ENCODE peak calls at places on chromosomes 3 and 15, in seven cellular contexts. L is stimulated activated CD4-positive, alpha-beta T cell treated with anti-CD3 and anti-CD28 coated beads, Interleukin-12 subunit alpha, Interleukin-12 subunit beta, amount 100 ng/mL, for 4 hours; Y is T-helper 22 cell; Z is cardiac fibroblast; B is stimulated activated CD8-positive, alpha-beta memory T cell treated with anti-CD3 and anti-CD28 coated beads, Interleukin-2, amount 100 ng/mL, for 48 hours; J is dermis microvascular lymphatic vessel endothelial cell; T is aorta. Q is an unnamed sample.

GRCh38 chr3:190303887-190304286 is 18.4 kb downstream of the CLDN1 start:
- DNase-seq in L (no peak), Y (no peak), Z (no peak), B (no peak), J (no peak), T (no peak), Q (no peak)

GRCh38 chr15:62874933-62875625 is 167.5 kb upstream of the TPM1 start:
- DNase-seq in L (no peak), Y (no peak), Z (no peak), B (no peak), J (no peak), T (no peak), Q (no peak)

GRCh38 chr15:45129651-45130129 is at the start of the genes DUOX1 and DUOXA1:
- DNase-seq in L (peak), Y (no peak), Z (no peak), B (no peak), J (no peak), T (peak), Q (no peak)

GRCh38 chr3:173894-174293 is 22.7 kb upstream of the CHL1 start:
- DNase-seq in L (no peak), Y (no peak), Z (no peak), B (no peak), J (no peak), T (no peak), Q (no peak)

GRCh38 chr15:39124155-39124924 is 456.5 kb upstream of the THBS1 start:
- DNase-seq in L (no peak), Y (no peak), Z (peak), B (no peak), J (peak), T (no peak), Q (no peak)

GRCh38 chr15:74364936-74365618 is 2.4 kb downstream of the CYP11A1 start:
- DNase-seq in L (no peak), Y (no peak), Z (no peak), B (no peak), J (no peak), T (no peak), Q (no peak)

GRCh38 chr3:189368384-189368783 is 196.6 kb downstream of the TPRG1 start:
- DNase-seq in L (no peak), Y (no peak), Z (no peak), B (no peak), J (no peak), T (no peak), Q (no peak)

GRCh38 chr3:18376682-18377081 is 48.5 kb downstream of the SATB1 start:
- DNase-seq in L (no peak), Y (no peak), Z (no peak), B (no peak), J (no peak), T (no peak), Q (no peak)

GRCh38 chr15:100167884-100168375 is 173.8 kb downstream of the ADAMTS17 start:
- DNase-seq in L (no peak), Y (no peak), Z (no peak), B (no peak), J (no peak), T (no peak), Q (no peak)

GRCh38 chr3:136055491-136055890 is 90.0 kb downstream of the PPP2R3A start:
- DNase-seq in L (no peak), Y (no peak), Z (no peak), B (no peak), J (no peak), T (no peak), Q (no peak)

GRCh38 chr3:129317876-129318275 is 39.2 kb downstream of the HMCES start:
- DNase-seq in L (no peak), Y (no peak), Z (no peak), B (no peak), J (no peak), T (no peak), Q (no peak)

GRCh38 chr15:90839187-90840071 is 29.0 kb upstream of the FURIN start:
- DNase-seq in L (no peak), Y (no peak), Z (no peak), B (no peak), J (no peak), T (no peak), Q (no peak)

GRCh38 chr3:191624299-191624698 is 163.3 kb downstream of the PYDC2 start:
- DNase-seq in L (no peak), Y (no peak), Z (no peak), B (no peak), J (no peak), T (no peak), Q (no peak)

GRCh38 chr15:75151214-75152128 is 50.2 kb upstream of the C15orf39 start:
- DNase-seq in L (no peak), Y (no peak), Z (no peak), B (no peak), J (no peak), T (no peak), Q (no peak)

GRCh38 chr3:26437678-26438077 is 184.9 kb upstream of the LRRC3B start:
- DNase-seq in L (no peak), Y (no peak), Z (peak), B (no peak), J (no peak), T (no peak), Q (no peak)

GRCh38 chr15:66256692-66257091 is 3.1 kb upstream of the MEGF11 start:
- DNase-seq in L (no peak), Y (no peak), Z (no peak), B (no peak), J (no peak), T (no peak), Q (no peak)

GRCh38 chr15:77107531-77108355 is 36.8 kb upstream of the TSPAN3 start:
- DNase-seq in L (peak), Y (no peak), Z (peak), B (peak), J (peak), T (no peak), Q (no peak)

GRCh38 chr3:61381745-61382392 is 130.6 kb upstream of the FHIT start:
- DNase-seq in L (no peak), Y (no peak), Z (peak), B (no peak), J (peak), T (no peak), Q (no peak)

GRCh38 chr3:63878394-63879089 is 14.9 kb downstream of the ATXN7 start:
- DNase-seq in L (no peak), Y (no peak), Z (no peak), B (no peak), J (no peak), T (no peak), Q (no peak)

GRCh38 chr3:26004205-26004604 is 214.3 kb downstream of the OXSM start:
- DNase-seq in L (no peak), Y (no peak), Z (no peak), B (no peak), J (no peak), T (no peak), Q (no peak)

GRCh38 chr3:111594205-111594604 is 941 bp downstream of the ZBED2 start:
- DNase-seq in L (no peak), Y (no peak), Z (peak), B (no peak), J (no peak), T (no peak), Q (no peak)

GRCh38 chr3:32502089-32502943 is at the start of gene CMTM6:
- DNase-seq in L (peak), Y (peak), Z (peak), B (peak), J (peak), T (peak), Q (peak)

GRCh38 chr3:177810162-177810623 is 612.9 kb upstream of the TBL1XR1 start:
- DNase-seq in L (no peak), Y (no peak), Z (peak), B (no peak), J (peak), T (no peak), Q (no peak)

GRCh38 chr15:80977627-80978036 is 12.0 kb downstream of the MESD start:
- DNase-seq in L (peak), Y (no peak), Z (peak), B (no peak), J (peak), T (peak), Q (no peak)

GRCh38 chr15:41104234-41104633 is 11.8 kb downstream of the INO80 start:
- DNase-seq in L (no peak), Y (no peak), Z (peak), B (no peak), J (peak), T (no peak), Q (no peak)

GRCh38 chr15:47862402-47862801 is 145.1 kb downstream of the SEMA6D start:
- DNase-seq in L (no peak), Y (no peak), Z (no peak), B (no peak), J (no peak), T (no peak), Q (no peak)

GRCh38 chr3:69086133-69086722 is 1.5 kb downstream of the ARL6IP5 start:
- DNase-seq in L (peak), Y (peak), Z (peak), B (peak), J (peak), T (peak), Q (peak)

GRCh38 chr3:37990527-37990926 is at the start of gene VILL:
- DNase-seq in L (no peak), Y (no peak), Z (no peak), B (no peak), J (no peak), T (peak), Q (no peak)

GRCh38 chr3:188164248-188164687 is 10.3 kb downstream of the LPP start:
- DNase-seq in L (no peak), Y (no peak), Z (no peak), B (no peak), J (peak), T (no peak), Q (no peak)

GRCh38 chr15:84400017-84400740 is 164.6 kb downstream of the GOLGA6L4 start:
- DNase-seq in L (no peak), Y (no peak), Z (no peak), B (no peak), J (no peak), T (no peak), Q (no peak)

GRCh38 chr3:100089802-100090668 is 24.3 kb downstream of the FILIP1L start:
- DNase-seq in L (no peak), Y (no peak), Z (peak), B (no peak), J (peak), T (no peak), Q (no peak)

GRCh38 chr3:10263549-10264363 is 15.5 kb downstream of the TATDN2 start:
- DNase-seq in L (peak), Y (peak), Z (peak), B (peak), J (peak), T (no peak), Q (peak)

GRCh38 chr3:46438831-46439230 is 25.9 kb downstream of the LTF start:
- DNase-seq in L (no peak), Y (no peak), Z (no peak), B (no peak), J (no peak), T (no peak), Q (no peak)

GRCh38 chr3:44890258-44890657 is 15.8 kb downstream of the TGM4 start:
- DNase-seq in L (no peak), Y (no peak), Z (no peak), B (no peak), J (no peak), T (no peak), Q (no peak)

GRCh38 chr3:99023590-99024192 is 122.2 kb upstream of the DCBLD2 start:
- DNase-seq in L (no peak), Y (no peak), Z (peak), B (no peak), J (peak), T (no peak), Q (no peak)

GRCh38 chr15:95567686-95568085 is 762.8 kb upstream of the NR2F2 start:
- DNase-seq in L (no peak), Y (no peak), Z (no peak), B (no peak), J (no peak), T (no peak), Q (no peak)

GRCh38 chr3:78868570-78868969 is 899.2 kb downstream of the ROBO1 start:
- DNase-seq in L (no peak), Y (no peak), Z (no peak), B (no peak), J (no peak), T (no peak), Q (no peak)

GRCh38 chr3:17195192-17195611 is 310.4 kb downstream of the PLCL2 start:
- DNase-seq in L (no peak), Y (no peak), Z (peak), B (no peak), J (no peak), T (no peak), Q (no peak)